ENCODE peak calls at places on chromosome 17, in ten cellular contexts. U is right cardiac atrium, O is IMR-90, A is uterus, X is aorta, L is ascending aorta, K is SK-N-SH, F is upper lobe of right lung, C is GM23248, P is OCI-LY7. E is an unnamed sample.

GRCh38 chr17:58528443-58528842 is 14.0 kb upstream of the MTMR4 start:
- DNase-seq in X (no peak), P (no peak), L (no peak), A (no peak), U (no peak), O (no peak), C (no peak), F (no peak), K (no peak), E (no peak)

GRCh38 chr17:77304051-77304745 is 163.4 kb downstream of the SEC14L1 start:
- DNase-seq in X (no peak), K (peak; percentile 58), L (no peak), O (no peak), C (peak; percentile 71), A (no peak), U (no peak), P (no peak), F (no peak), E (no peak)

GRCh38 chr17:31523862-31524730 is 132.6 kb downstream of the RAB11FIP4 start:
- DNase-seq in U (no peak), K (no peak), O (no peak), P (no peak), X (peak; percentile 61), F (no peak), A (no peak), C (no peak), L (no peak), E (peak; percentile 30)

GRCh38 chr17:8955560-8955959 is 9.9 kb downstream of the PIK3R5 start:
- DNase-seq in X (no peak), F (no peak), C (no peak), L (no peak), A (no peak), O (no peak), P (no peak), K (no peak), U (no peak), E (no peak)

GRCh38 chr17:19003966-19004600 is 481 bp downstream of the FAM83G start:
- DNase-seq in U (no peak), A (peak; percentile 34), K (peak; percentile 54), L (no peak), F (peak; percentile 73), O (peak; percentile 36), C (peak; percentile 82), P (no peak), X (peak; percentile 84), E (peak; percentile 83)

GRCh38 chr17:61809816-61810392 is 53.4 kb downstream of the BRIP1 start:
- DNase-seq in O (peak; percentile 70), F (no peak), U (no peak), P (no peak), A (no peak), X (no peak), L (no peak), C (peak; percentile 63), K (no peak), E (no peak)

GRCh38 chr17:4497101-4497824 is 1.4 kb upstream of the SPNS2 start:
- DNase-seq in X (peak; percentile 90), L (peak; percentile 54), F (no peak), C (peak; percentile 42), A (no peak), P (peak; percentile 69), U (no peak), K (no peak), O (peak; percentile 52), E (no peak)

GRCh38 chr17:80328620-80329380 is 68.1 kb downstream of the RNF213 start:
- DNase-seq in U (no peak), X (peak; percentile 24), F (peak; percentile 57), O (no peak), P (no peak), K (no peak), C (no peak), L (no peak), A (no peak), E (no peak)

DNA sequence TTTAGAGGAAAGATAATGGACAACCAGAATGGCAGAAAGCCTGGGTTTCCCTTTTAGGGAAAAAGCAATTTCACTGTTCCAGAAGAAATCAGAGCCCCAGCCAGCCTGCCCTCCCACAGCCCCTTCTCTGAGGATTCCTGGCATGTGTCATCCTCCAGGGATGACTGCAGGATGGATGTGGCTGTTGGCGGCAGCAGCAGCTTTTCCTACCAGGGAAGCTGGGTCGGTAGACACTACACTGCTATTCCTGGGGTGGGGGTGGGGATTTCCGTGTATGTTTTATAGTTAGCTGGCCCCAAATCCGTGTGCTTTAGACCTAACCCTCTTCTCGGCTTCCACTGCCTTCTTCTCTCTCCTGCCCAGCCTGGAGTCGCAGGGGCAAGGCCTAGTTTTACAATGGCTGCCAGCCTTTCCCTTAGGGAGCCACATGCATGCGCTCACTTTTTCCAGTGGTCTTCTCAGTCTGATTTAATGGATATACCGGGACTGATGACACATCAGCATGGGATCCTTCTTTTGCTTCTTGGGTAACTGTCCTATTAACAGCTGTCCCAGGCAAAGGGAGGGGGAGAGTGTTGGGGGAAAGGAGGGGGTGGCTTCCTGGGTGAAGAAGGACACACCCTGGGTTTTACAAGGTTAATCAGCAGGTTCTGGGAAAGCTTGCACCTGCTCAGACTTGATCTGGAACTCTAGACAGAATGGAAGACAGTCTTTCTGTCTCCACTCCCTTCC is 2.7 kb upstream of the NFE2L1 start:
- DNase-seq in L (no peak), K (no peak), X (peak; percentile 31), O (no peak), P (no peak), A (no peak), C (peak; percentile 62), U (no peak), F (peak; percentile 37), E (no peak)
- H3K27ac ChIP-seq in L (no peak overlapping the region), K (no peak overlapping the region), X (no peak overlapping the region), O (no peak overlapping the region), P (no peak overlapping the region), A (peak overlapping the region; percentile 14), C (no peak overlapping the region), U (peak overlapping the region; percentile 12), F (no peak overlapping the region), E (no peak overlapping the region)

DNA sequence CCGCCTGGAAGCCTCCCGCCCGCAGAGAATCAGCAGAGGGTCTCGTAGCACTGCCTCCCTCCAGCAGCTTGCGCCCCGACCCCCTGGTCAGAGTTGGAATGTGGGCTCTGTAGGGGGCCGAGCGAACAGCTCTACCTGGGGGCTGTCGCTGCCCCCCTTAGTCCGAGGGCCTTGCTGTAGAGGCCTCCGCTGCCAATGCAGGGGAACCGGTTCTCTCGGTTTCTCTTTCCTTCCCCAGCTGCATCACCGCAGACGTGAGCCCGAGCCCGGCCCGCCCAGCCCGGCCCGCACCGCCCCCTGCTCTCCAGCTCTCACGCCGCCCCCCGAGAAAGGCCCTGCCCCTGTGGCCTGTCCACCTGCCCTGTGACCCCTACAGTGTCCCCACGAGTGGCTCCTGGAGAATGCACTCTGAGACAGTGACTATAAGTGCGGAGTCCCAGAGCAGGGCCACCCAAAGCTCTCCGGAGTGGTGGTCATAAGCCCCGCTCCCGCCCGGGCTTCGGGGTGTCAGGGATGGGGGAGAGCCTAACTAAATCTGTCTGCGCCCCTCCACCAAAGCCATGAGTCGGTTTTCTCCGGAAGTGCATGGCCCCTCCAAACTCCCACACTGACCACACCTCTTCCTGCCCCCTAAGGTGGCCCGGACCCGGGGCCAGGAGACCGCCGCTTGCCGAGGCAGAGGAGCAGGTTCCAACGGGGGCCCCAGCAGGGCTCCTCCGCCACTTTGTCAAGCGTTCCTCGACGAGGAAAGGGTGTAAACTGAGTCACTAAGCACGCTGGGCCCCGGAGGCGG is 1.7 kb downstream of the ARHGAP27 start:
- DNase-seq in C (peak; percentile 54), F (peak; percentile 90), L (no peak), X (peak; percentile 79), O (no peak), A (no peak), P (peak; percentile 37), U (no peak), K (no peak), E (peak; percentile 89)
- H3K27ac ChIP-seq in C (no peak overlapping the region), F (peak overlapping the region; percentile 87), L (no peak overlapping the region), X (no peak overlapping the region), O (no peak overlapping the region), A (no peak overlapping the region), P (no peak overlapping the region), U (no peak overlapping the region), K (no peak overlapping the region), E (no peak overlapping the region)

GRCh38 chr17:42792545-42792944 is 6.0 kb downstream of the COA3 start:
- DNase-seq in A (no peak), C (no peak), X (no peak), L (no peak), P (no peak), K (no peak), F (no peak), O (no peak), U (no peak), E (no peak)

GRCh38 chr17:42796066-42796758 is 2.3 kb downstream of the COA3 start:
- DNase-seq in F (no peak), O (no peak), K (no peak), X (no peak), C (no peak), U (no peak), L (no peak), A (no peak), P (no peak), E (no peak)

GRCh38 chr17:42795465-42795864 is 3.0 kb downstream of the COA3 start:
- DNase-seq in C (no peak), O (no peak), X (no peak), L (no peak), F (no peak), K (no peak), P (no peak), A (no peak), U (no peak), E (no peak)

GRCh38 chr17:42795061-42795460 is 3.4 kb downstream of the COA3 start:
- DNase-seq in O (no peak), P (no peak), L (no peak), X (no peak), A (no peak), U (no peak), F (no peak), C (no peak), K (no peak), E (no peak)

GRCh38 chr17:42791948-42792347 is 6.6 kb downstream of the COA3 start:
- DNase-seq in X (no peak), L (no peak), K (no peak), P (no peak), C (no peak), F (no peak), U (no peak), A (no peak), O (no peak), E (no peak)
- H3K27ac ChIP-seq in X (no peak overlapping the region), L (no peak overlapping the region), K (no peak overlapping the region), P (no peak overlapping the region), C (no peak overlapping the region), F (no peak overlapping the region), U (no peak overlapping the region), A (no peak overlapping the region), O (no peak overlapping the region), E (no peak overlapping the region)

GRCh38 chr17:65485388-65486299 is 75.8 kb downstream of the AXIN2 start:
- DNase-seq in O (no peak), F (peak; percentile 91), K (no peak), U (peak; percentile 90), C (peak; percentile 66), L (peak; percentile 69), A (no peak), X (peak; percentile 89), P (no peak), E (no peak)

GRCh38 chr17:65482201-65482600 is 79.2 kb downstream of the AXIN2 start:
- DNase-seq in A (no peak), P (no peak), L (no peak), O (no peak), C (no peak), X (no peak), F (no peak), K (no peak), U (no peak), E (no peak)

GRCh38 chr17:65479282-65479681 is 82.2 kb downstream of the AXIN2 start:
- DNase-seq in U (no peak), X (no peak), P (no peak), K (no peak), C (no peak), L (no peak), A (no peak), O (no peak), F (no peak), E (no peak)

GRCh38 chr17:65487161-65487560 is 74.3 kb downstream of the AXIN2 start:
- DNase-seq in X (no peak), O (no peak), P (no peak), K (no peak), F (no peak), A (no peak), C (no peak), L (no peak), U (no peak), E (no peak)

GRCh38 chr17:65483438-65483837 is 78.0 kb downstream of the AXIN2 start:
- DNase-seq in X (no peak), C (no peak), K (no peak), U (no peak), L (no peak), A (no peak), P (no peak), O (no peak), F (no peak), E (no peak)
- H3K27ac ChIP-seq in X (no peak overlapping the region), C (no peak overlapping the region), K (no peak overlapping the region), U (no peak overlapping the region), L (no peak overlapping the region), A (no peak overlapping the region), P (no peak overlapping the region), O (no peak overlapping the region), F (no peak overlapping the region), E (no peak overlapping the region)

E was measured in H9.